ENCODE peak calls at places on chromosomes 12 and 14, in six cellular contexts. O is right atrium auricular region, A is ovary, L is fibroblast of lung, W is SK-N-SH, X is endodermal cell. Y is an unnamed sample.

GRCh38 chr12:69000540-69001243 is 67.7 kb upstream of the CPM start:
- DNase-seq in X (no peak), L (no peak), W (no peak), O (no peak), A (no peak), Y (peak)

GRCh38 chr14:49586673-49587460 is 687 bp upstream of the RPS29 start:
- DNase-seq in A (peak), L (peak), X (peak), O (no peak), W (peak), Y (peak)

GRCh38 chr12:108849653-108850052 is 7.7 kb downstream of the SSH1 start:
- DNase-seq in X (no peak), W (peak), O (no peak), A (no peak), L (peak), Y (no peak)

GRCh38 chr12:5318874-5319273 is 113.0 kb upstream of the NTF3 start:
- DNase-seq in A (no peak), X (no peak), W (no peak), O (no peak), L (peak), Y (peak)

GRCh38 chr14:75578786-75579781 is 664 bp downstream of the FLVCR2 start:
- DNase-seq in O (peak), L (peak), X (no peak), A (no peak), W (no peak), Y (no peak)

GRCh38 chr14:90692826-90693225 is 123.4 kb downstream of the TTC7B start:
- DNase-seq in A (no peak), O (no peak), X (no peak), L (no peak), W (no peak), Y (no peak)

GRCh38 chr14:66330916-66331315 is 155.3 kb upstream of the CCDC196 start:
- DNase-seq in W (no peak), O (no peak), L (no peak), A (no peak), X (no peak), Y (no peak)

GRCh38 chr12:122743895-122744525 is 8.6 kb upstream of the DENR start:
- DNase-seq in X (no peak), L (no peak), A (no peak), W (no peak), O (no peak), Y (no peak)

GRCh38 chr14:61948376-61948775 is 186.2 kb downstream of the SNAPC1 start:
- DNase-seq in X (no peak), O (no peak), L (no peak), W (no peak), A (no peak), Y (no peak)

GRCh38 chr14:92986254-92987147 is 63.6 kb downstream of the CHGA start:
- DNase-seq in O (no peak), L (peak), A (peak), W (peak), X (no peak), Y (no peak)

GRCh38 chr12:122182887-122183587 is at the start of gene LRRC43:
- DNase-seq in L (no peak), X (peak), O (no peak), A (peak), W (peak), Y (no peak)

GRCh38 chr14:92846162-92846897 is 52.2 kb downstream of the GOLGA5 start:
- DNase-seq in L (peak), X (no peak), O (no peak), W (no peak), A (no peak), Y (peak)

GRCh38 chr12:31594681-31595080 is 3.7 kb upstream of the DENND5B start:
- DNase-seq in X (no peak), W (no peak), L (no peak), A (no peak), O (no peak), Y (no peak)

GRCh38 chr14:103130017-103130764 is 6.9 kb downstream of the TNFAIP2 start:
- DNase-seq in A (peak), X (no peak), O (no peak), W (peak), L (no peak), Y (no peak)

GRCh38 chr12:4115570-4115969 is 158.0 kb upstream of the CCND2 start:
- DNase-seq in W (no peak), A (no peak), O (no peak), L (no peak), X (peak), Y (no peak)

GRCh38 chr14:75459099-75459741 is 31.4 kb downstream of the JDP2 start:
- DNase-seq in A (no peak), O (peak), X (peak), W (no peak), L (no peak), Y (no peak)

GRCh38 chr12:76784600-76785051 is 20.7 kb downstream of the ZDHHC17 start:
- DNase-seq in W (no peak), A (no peak), O (no peak), L (peak), X (no peak), Y (no peak)

GRCh38 chr12:16272222-16272621 is 5.3 kb downstream of the SLC15A5 start:
- DNase-seq in X (no peak), L (no peak), O (no peak), A (no peak), W (no peak), Y (peak)

GRCh38 chr12:130013771-130014484 is 110.1 kb upstream of the TMEM132D start:
- DNase-seq in W (peak), L (peak), X (peak), A (no peak), O (no peak), Y (peak)

GRCh38 chr12:98446060-98446459 is 69.3 kb upstream of the TMPO start:
- DNase-seq in W (no peak), O (no peak), X (no peak), A (no peak), L (no peak), Y (no peak)

GRCh38 chr12:89657090-89657489 is 51.5 kb downstream of the ATP2B1 start:
- DNase-seq in X (no peak), L (no peak), W (no peak), O (no peak), A (no peak), Y (no peak)

GRCh38 chr14:83520837-83521236 is 1987.2 kb upstream of the SEL1L start:
- DNase-seq in X (no peak), L (peak), W (peak), A (no peak), O (no peak), Y (no peak)

GRCh38 chr14:74084277-74085046 is at the start of the genes ALDH6A1 and LIN52:
- DNase-seq in A (peak), O (peak), W (peak), L (peak), X (peak), Y (peak)
- TF ChIP-seq CTCF in A (no peak), O (peak), W (peak), L (no peak), X (peak), Y (no peak)

DNA sequence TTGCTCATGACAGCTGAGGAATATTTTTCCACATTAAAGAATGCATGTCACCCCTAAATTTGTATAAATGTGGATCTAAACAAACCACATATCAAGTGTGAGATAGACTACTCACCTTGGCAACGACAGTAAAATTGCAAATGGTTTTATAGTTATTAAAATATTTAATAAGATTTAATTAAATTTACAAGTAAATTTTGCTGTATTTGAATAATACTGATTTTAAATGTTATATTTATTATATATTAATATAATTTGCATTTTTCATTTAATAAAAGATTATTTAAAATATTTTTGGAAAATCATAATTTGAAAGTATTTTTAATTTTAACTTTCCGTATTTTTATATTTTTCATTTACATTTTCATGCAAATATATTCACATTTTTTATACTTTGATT is 53.4 kb downstream of the SERPINA3 start:
- DNase-seq in A (no peak), L (no peak), W (no peak), O (no peak), X (no peak), Y (no peak)
- H3K27ac ChIP-seq in A (no peak), L (no peak), W (peak), O (no peak), X (no peak), Y (no peak)

GRCh38 chr12:70698345-70698744 is 61.1 kb upstream of the PTPRB start:
- DNase-seq in O (no peak), L (no peak), X (no peak), W (no peak), A (no peak), Y (no peak)

GRCh38 chr12:70691018-70691672 is 53.9 kb upstream of the PTPRB start:
- DNase-seq in L (no peak), X (no peak), W (no peak), A (no peak), O (no peak), Y (no peak)

GRCh38 chr12:70686907-70687306 is 49.7 kb upstream of the PTPRB start:
- DNase-seq in X (no peak), W (no peak), A (no peak), O (no peak), L (no peak), Y (no peak)

GRCh38 chr12:70695361-70696023 is 58.3 kb upstream of the PTPRB start:
- DNase-seq in L (no peak), X (no peak), A (no peak), O (no peak), W (no peak), Y (no peak)

GRCh38 chr12:70692681-70693288 is 55.6 kb upstream of the PTPRB start:
- DNase-seq in L (peak), O (no peak), X (no peak), W (peak), A (no peak), Y (peak)
- TF ChIP-seq CTCF in L (peak), O (peak), X (peak), W (peak), A (no peak), Y (peak)

GRCh38 chr12:75766263-75767160 is 255.1 kb upstream of the KRR1 start:
- DNase-seq in L (peak), O (no peak), X (no peak), A (no peak), W (no peak), Y (peak)

GRCh38 chr12:75767957-75768356 is 256.5 kb upstream of the KRR1 start:
- DNase-seq in W (no peak), X (no peak), L (no peak), A (no peak), O (no peak), Y (no peak)

GRCh38 chr12:75760481-75761324 is 249.3 kb upstream of the KRR1 start:
- DNase-seq in L (no peak), O (no peak), X (no peak), W (no peak), A (no peak), Y (no peak)

GRCh38 chr12:75765170-75766059 is 254.0 kb upstream of the KRR1 start:
- DNase-seq in L (no peak), W (no peak), A (no peak), X (no peak), O (no peak), Y (no peak)

DNA sequence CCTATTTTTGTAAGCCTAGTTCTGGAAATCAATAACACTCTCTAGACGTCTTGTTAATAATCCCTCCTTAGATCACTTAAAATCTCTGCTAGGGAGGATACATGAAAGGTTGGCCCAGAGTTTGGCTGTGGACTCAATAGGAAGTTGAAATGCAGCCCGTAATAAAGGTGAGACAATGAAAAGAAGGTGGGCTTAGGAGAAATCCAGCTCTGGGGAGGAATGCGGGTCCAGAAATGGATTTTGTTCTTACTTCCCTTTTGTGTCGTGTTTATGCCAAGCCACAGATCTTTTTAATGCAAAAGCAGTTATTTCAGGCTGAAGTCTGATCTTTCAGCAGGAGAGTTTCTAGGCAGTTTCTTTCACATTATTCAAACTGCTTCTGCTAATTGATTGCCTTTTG is 252.7 kb upstream of the KRR1 start:
- DNase-seq in L (no peak), O (no peak), W (no peak), A (no peak), X (no peak), Y (no peak)
- H3K27ac ChIP-seq in L (no peak), O (no peak), W (no peak), A (no peak), X (no peak), Y (no peak)

DNA sequence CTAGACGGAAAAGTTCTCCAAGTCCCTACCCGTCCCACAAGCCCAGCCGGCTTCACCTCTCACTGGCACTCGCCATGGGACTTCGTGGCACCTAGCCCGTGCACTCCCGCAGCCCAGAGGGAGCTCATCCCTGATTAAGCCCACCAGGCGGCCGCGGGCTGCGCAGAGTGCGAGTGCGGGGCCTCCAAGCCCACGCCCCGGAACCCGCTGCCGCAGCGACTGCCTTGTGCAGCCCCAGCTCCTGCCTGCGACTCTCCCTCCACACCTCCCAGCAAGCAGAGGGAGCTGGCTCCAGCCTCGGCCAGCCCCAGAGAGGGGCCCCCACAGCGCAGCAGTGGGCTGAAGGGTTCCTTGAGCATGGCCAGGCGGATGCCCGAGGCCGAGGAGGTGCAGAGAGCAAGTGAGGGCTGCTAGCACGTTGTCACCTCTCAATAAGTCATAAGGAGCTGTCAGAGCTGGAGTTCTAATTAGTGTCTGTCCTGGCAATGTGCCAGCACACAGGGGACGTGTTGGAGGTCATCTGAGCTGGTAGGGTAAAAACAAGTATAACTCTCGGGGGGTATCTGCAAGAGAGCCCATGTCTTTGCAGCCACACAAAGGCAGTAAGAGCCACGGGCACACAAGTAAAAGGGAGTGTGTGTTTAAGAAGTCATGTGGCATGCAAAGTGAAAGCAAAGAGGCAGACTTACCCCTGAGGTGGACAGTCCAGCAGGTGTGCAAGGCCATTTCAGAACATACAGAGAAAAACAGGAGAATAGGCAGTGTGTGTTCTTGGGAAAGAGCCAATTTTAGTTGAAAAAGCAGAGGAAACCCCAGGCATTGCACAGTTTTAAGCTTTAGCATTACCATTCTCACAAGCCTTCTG is 27.1 kb upstream of the TMTC2 start:
- DNase-seq in A (no peak), X (no peak), O (no peak), W (no peak), L (no peak), Y (no peak)
- TF ChIP-seq CTCF in A (no peak), X (no peak), O (no peak), W (no peak), L (no peak), Y (no peak)

GRCh38 chr14:22597771-22598098 is 365 bp upstream of the ABHD4 start:
- DNase-seq in L (peak), O (no peak), W (no peak), A (no peak), X (no peak), Y (no peak)

GRCh38 chr14:22598896-22599244 is 770 bp downstream of the ABHD4 start:
- DNase-seq in O (peak), A (no peak), W (no peak), L (peak), X (peak), Y (peak)

GRCh38 chr14:22598099-22598895 is at the start of gene ABHD4:
- DNase-seq in A (peak), W (peak), L (peak), O (peak), X (peak), Y (peak)

GRCh38 chr14:22600027-22600426 is 1.9 kb downstream of the ABHD4 start:
- DNase-seq in X (no peak), W (no peak), O (no peak), A (no peak), L (no peak), Y (no peak)

GRCh38 chr14:22599349-22599748 is 1.2 kb downstream of the ABHD4 start:
- DNase-seq in W (no peak), A (no peak), O (no peak), X (no peak), L (no peak), Y (no peak)
- H3K27ac ChIP-seq in W (peak), A (no peak), O (peak), X (no peak), L (peak), Y (peak)

GRCh38 chr12:113867258-113867657 is 98.9 kb downstream of the RBM19 start:
- DNase-seq in O (no peak), X (peak), A (no peak), L (no peak), W (peak), Y (peak)
- TF ChIP-seq CTCF in O (no peak), X (peak), A (no peak), L (no peak), W (peak), Y (no peak)

DNA sequence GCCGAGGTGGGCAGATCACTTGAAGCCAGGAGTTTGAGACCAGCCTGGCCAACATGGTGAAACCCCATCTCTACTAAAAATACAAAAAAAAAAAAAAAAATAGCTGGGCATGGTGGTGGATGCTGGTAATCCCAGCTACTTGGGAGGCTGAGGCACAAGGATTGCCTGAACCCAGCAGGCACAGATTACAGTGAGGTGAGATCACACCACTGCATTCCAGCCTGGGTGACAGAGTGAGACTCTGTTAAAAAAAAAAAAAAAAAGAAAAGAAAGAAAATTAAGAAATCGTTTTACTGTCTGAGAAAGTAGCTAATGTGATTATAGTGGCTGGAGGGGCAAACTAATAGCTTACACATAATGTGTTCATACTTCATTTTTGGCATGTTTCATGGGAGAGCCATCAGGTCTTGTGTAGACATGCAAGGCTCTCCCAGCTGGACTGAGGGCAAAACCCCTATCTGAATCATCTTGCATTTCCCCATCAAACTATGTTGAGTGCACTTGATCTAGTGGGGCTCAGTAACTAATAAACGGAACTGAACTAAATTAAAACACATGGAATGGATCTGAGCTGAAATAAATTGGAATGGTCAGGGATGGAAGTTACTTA is 16.2 kb downstream of the KIF21A start:
- DNase-seq in W (no peak), A (no peak), L (peak), O (no peak), X (no peak), Y (peak)
- H3K27ac ChIP-seq in W (no peak), A (no peak), L (no peak), O (no peak), X (no peak), Y (peak)

GRCh38 chr12:83161451-83161850 is 474.7 kb downstream of the TMTC2 start:
- DNase-seq in A (no peak), X (no peak), W (no peak), O (no peak), L (no peak), Y (no peak)
- TF ChIP-seq CTCF in A (no peak), X (no peak), W (no peak), O (no peak), L (no peak), Y (no peak)

DNA sequence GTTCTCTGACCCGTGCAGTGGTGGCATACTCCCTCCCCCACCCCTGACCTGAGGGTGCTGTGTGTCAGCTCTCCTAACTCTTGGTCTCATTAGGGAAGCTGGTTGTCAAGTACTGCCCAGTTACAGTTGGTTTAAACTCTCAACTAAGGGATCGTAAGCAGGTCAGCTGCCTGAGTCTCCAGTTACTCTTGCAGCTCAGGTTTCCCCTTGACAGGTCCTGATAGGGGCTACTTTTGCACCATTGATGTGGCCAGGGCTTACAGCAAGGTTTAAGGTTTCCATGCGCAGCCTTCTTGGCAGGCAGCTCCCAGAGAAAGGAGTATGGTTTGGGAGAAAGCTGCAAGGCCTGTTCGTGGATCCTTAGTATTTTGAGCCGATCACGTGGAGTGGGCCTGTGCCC is 74.5 kb downstream of the ETV6 start:
- DNase-seq in X (no peak), L (no peak), O (no peak), W (no peak), A (no peak), Y (no peak)
- H3K27ac ChIP-seq in X (no peak), L (no peak), O (no peak), W (no peak), A (no peak), Y (no peak)

Y was measured in RWPE1.